ENCODE peak calls at places on chromosome 1, in eight cellular contexts. R is NCI-H748 treated with DMSO at 0.1 percent for 48 hours; I is stimulated activated CD4-positive, alpha-beta T cell treated with anti-CD3 and anti-CD28 coated beads, Interleukin-4, amount 100 ng/mL, for 48 hours; Z is anterior cingulate cortex; F is activated CD4-positive, CD25-positive, alpha-beta regulatory T cell; B is fibroblast of pulmonary artery; O is ureter; S is memory B cell. M is an unnamed sample.

GRCh38 chr1:192810253-192810880 is 1.5 kb downstream of the RGS2 start:
- DNase-seq in B (peak; percentile 72), F (no peak), R (peak; percentile 26), S (peak; percentile 34), Z (no peak), O (no peak), I (no peak), M (no peak)

GRCh38 chr1:2229032-2229920 is 1.2 kb downstream of the SKI start:
- DNase-seq in I (no peak), F (peak; percentile 48), O (peak; percentile 85), B (peak; percentile 82), Z (peak; percentile 56), R (peak; percentile 7), S (peak; percentile 63), M (peak; percentile 82)

GRCh38 chr1:240387036-240387435 is 224.9 kb downstream of the GREM2 start:
- DNase-seq in I (no peak), S (no peak), B (no peak), Z (no peak), R (no peak), F (no peak), O (no peak), M (no peak)

GRCh38 chr1:17200756-17201155 is 4.2 kb upstream of the PADI1 start:
- DNase-seq in S (no peak), O (no peak), R (no peak), B (no peak), F (no peak), I (no peak), Z (no peak), M (no peak)

GRCh38 chr1:208129057-208129456 is 115.1 kb downstream of the PLXNA2 start:
- DNase-seq in R (no peak), I (no peak), Z (no peak), S (no peak), O (no peak), F (no peak), B (no peak), M (no peak)

GRCh38 chr1:149926296-149926695 is 1.3 kb downstream of the SF3B4 start:
- DNase-seq in R (no peak), Z (no peak), B (no peak), F (no peak), S (no peak), O (no peak), I (no peak), M (no peak)

GRCh38 chr1:9218917-9219316 is 15.7 kb upstream of the H6PD start:
- DNase-seq in B (no peak), F (no peak), O (no peak), I (no peak), Z (no peak), R (no peak), S (no peak), M (no peak)

GRCh38 chr1:209430821-209431259 is 152.7 kb upstream of the CAMK1G start:
- DNase-seq in O (peak; percentile 86), F (no peak), B (no peak), Z (no peak), R (no peak), I (no peak), S (no peak), M (no peak)

GRCh38 chr1:48677306-48678287 is 99.1 kb downstream of the BEND5 start:
- DNase-seq in F (no peak), S (peak; percentile 53), R (peak; percentile 70), B (peak; percentile 55), Z (peak; percentile 17), O (peak; percentile 73), I (peak; percentile 28), M (peak; percentile 74)

GRCh38 chr1:183131166-183131565 is 54.9 kb upstream of the LAMC2 start:
- DNase-seq in F (no peak), S (no peak), Z (no peak), R (no peak), O (no peak), B (no peak), I (no peak), M (no peak)

GRCh38 chr1:226642421-226642820 is 93.9 kb downstream of the STUM start:
- DNase-seq in R (no peak), I (no peak), Z (no peak), S (no peak), B (no peak), O (no peak), F (no peak), M (no peak)

GRCh38 chr1:226799634-226800281 is 60.7 kb upstream of the ITPKB start:
- DNase-seq in I (no peak), Z (no peak), F (no peak), O (no peak), B (peak; percentile 12), R (no peak), S (no peak), M (no peak)

GRCh38 chr1:30809514-30810263 is 52.1 kb upstream of the LAPTM5 start:
- DNase-seq in O (no peak), F (no peak), I (no peak), S (no peak), Z (no peak), R (no peak), B (peak; percentile 83), M (no peak)

GRCh38 chr1:164310166-164310565 is 248.8 kb upstream of the PBX1 start:
- DNase-seq in B (no peak), S (no peak), Z (no peak), F (no peak), I (no peak), R (no peak), O (no peak), M (no peak)

GRCh38 chr1:19011832-19012231 is 55.4 kb upstream of the IFFO2 start:
- DNase-seq in B (no peak), R (no peak), S (no peak), Z (no peak), F (no peak), O (no peak), I (no peak), M (no peak)

GRCh38 chr1:244788493-244789275 is 46.8 kb upstream of the COX20 start:
- DNase-seq in Z (no peak), S (no peak), R (no peak), I (no peak), O (no peak), F (no peak), B (no peak), M (no peak)

GRCh38 chr1:179190861-179191260 is 38.6 kb downstream of the ABL2 start:
- DNase-seq in I (no peak), R (no peak), S (no peak), B (peak; percentile 56), F (no peak), O (no peak), Z (no peak), M (no peak)

GRCh38 chr1:13443506-13443905 is 33.3 kb downstream of the PRAMEF20 start:
- DNase-seq in Z (no peak), F (no peak), B (no peak), I (no peak), R (no peak), S (no peak), O (no peak), M (no peak)

GRCh38 chr1:214332950-214333798 is 52.2 kb downstream of the SMYD2 start:
- DNase-seq in Z (peak; percentile 9), O (peak; percentile 57), B (peak; percentile 68), R (no peak), S (no peak), F (no peak), I (peak; percentile 41), M (peak; percentile 48)

GRCh38 chr1:30688920-30689794 is 34.2 kb downstream of the MATN1 start:
- DNase-seq in F (no peak), I (no peak), O (no peak), S (no peak), B (no peak), Z (no peak), R (no peak), M (no peak)

GRCh38 chr1:149932474-149932873 is 4.2 kb downstream of the MTMR11 start:
- DNase-seq in S (no peak), F (no peak), I (no peak), O (no peak), B (no peak), Z (no peak), R (no peak), M (no peak)

GRCh38 chr1:165152109-165152508 is 204.4 kb downstream of the LMX1A start:
- DNase-seq in Z (no peak), O (no peak), R (no peak), B (no peak), F (no peak), I (no peak), S (no peak), M (no peak)

GRCh38 chr1:1437904-1438376 is 2.5 kb downstream of the VWA1 start:
- DNase-seq in F (no peak), S (no peak), R (no peak), Z (no peak), O (no peak), I (no peak), B (no peak), M (no peak)

GRCh38 chr1:155942578-155943141 is 1.2 kb downstream of the RXFP4 start:
- DNase-seq in F (no peak), O (no peak), R (no peak), S (no peak), B (no peak), I (no peak), Z (no peak), M (peak; percentile 42)

GRCh38 chr1:206411321-206411720 is 59.0 kb upstream of the IKBKE start:
- DNase-seq in S (no peak), I (no peak), F (no peak), R (no peak), Z (no peak), B (no peak), O (no peak), M (no peak)

GRCh38 chr1:53878492-53879105 is 11.0 kb downstream of the YIPF1 start:
- DNase-seq in S (no peak), R (peak; percentile 40), Z (no peak), F (no peak), O (no peak), I (no peak), B (peak; percentile 75), M (no peak)

GRCh38 chr1:109814223-109814622 is 50.5 kb upstream of the EPS8L3 start:
- DNase-seq in B (no peak), F (no peak), O (no peak), R (no peak), Z (no peak), I (no peak), S (no peak), M (no peak)

GRCh38 chr1:20446796-20447195 is 39.2 kb downstream of the CAMK2N1 start:
- DNase-seq in R (no peak), Z (no peak), I (no peak), F (no peak), S (no peak), B (peak; percentile 21), O (no peak), M (peak; percentile 63)

GRCh38 chr1:181588631-181589030 is 105.3 kb downstream of the CACNA1E start:
- DNase-seq in Z (no peak), I (no peak), R (no peak), O (no peak), S (no peak), B (no peak), F (no peak), M (no peak)

GRCh38 chr1:43616383-43616782 is 33.6 kb upstream of the KDM4A start:
- DNase-seq in B (no peak), I (no peak), F (no peak), Z (no peak), O (no peak), S (no peak), R (no peak), M (no peak)

GRCh38 chr1:30412241-30413110 is 310.9 kb downstream of the MATN1 start:
- DNase-seq in S (peak; percentile 8), R (no peak), Z (no peak), I (no peak), O (peak; percentile 26), F (no peak), B (no peak), M (no peak)

GRCh38 chr1:63454269-63454668 is 68.8 kb downstream of the ITGB3BP start:
- DNase-seq in R (no peak), S (no peak), B (peak; percentile 44), I (no peak), Z (no peak), O (no peak), F (no peak), M (no peak)

GRCh38 chr1:5620418-5620817 is 371.8 kb downstream of the NPHP4 start:
- DNase-seq in Z (no peak), B (no peak), F (no peak), S (no peak), R (no peak), I (no peak), O (no peak), M (no peak)

GRCh38 chr1:82549851-82550250 is 749.1 kb downstream of the ADGRL2 start:
- DNase-seq in R (no peak), Z (no peak), S (no peak), F (no peak), B (no peak), O (no peak), I (no peak), M (no peak)